ENCODE peak calls at places on chromosome 14, in seven cellular contexts. One of them, this sample, is unnamed.

GRCh38 chr14:70906785-70907171 is 481 bp upstream of the PCNX1 start:
- DNase-seq in suprapubic skin: no peak
- DNase-seq in pancreas: no peak
- DNase-seq in fibroblast of pulmonary artery: no peak
- DNase-seq in H7: no peak
- DNase-seq in upper lobe of right lung: no peak
- DNase-seq in ascending aorta: no peak
- DNase-seq in this sample: no peak

GRCh38 chr14:55221186-55221585 is 29.8 kb upstream of the DLGAP5 start:
- DNase-seq in pancreas: no peak
- DNase-seq in ascending aorta: no peak
- DNase-seq in upper lobe of right lung: no peak
- DNase-seq in suprapubic skin: no peak
- DNase-seq in H7: no peak
- DNase-seq in fibroblast of pulmonary artery: peak
- DNase-seq in this sample: peak

GRCh38 chr14:75156901-75157300 is 19.5 kb downstream of the TMED10 start:
- DNase-seq in upper lobe of right lung: no peak
- DNase-seq in fibroblast of pulmonary artery: no peak
- DNase-seq in ascending aorta: no peak
- DNase-seq in H7: no peak
- DNase-seq in pancreas: no peak
- DNase-seq in suprapubic skin: no peak
- DNase-seq in this sample: no peak

GRCh38 chr14:99420711-99421110 is 59.9 kb downstream of the SETD3 start:
- DNase-seq in upper lobe of right lung: peak
- DNase-seq in suprapubic skin: no peak
- DNase-seq in fibroblast of pulmonary artery: no peak
- DNase-seq in pancreas: peak
- DNase-seq in H7: peak
- DNase-seq in ascending aorta: no peak
- DNase-seq in this sample: peak

GRCh38 chr14:78524766-78525165 is 354.6 kb downstream of the NRXN3 start:
- DNase-seq in pancreas: no peak
- DNase-seq in H7: no peak
- DNase-seq in upper lobe of right lung: no peak
- DNase-seq in fibroblast of pulmonary artery: no peak
- DNase-seq in ascending aorta: no peak
- DNase-seq in suprapubic skin: no peak
- DNase-seq in this sample: no peak

GRCh38 chr14:23578560-23579310 is at the start of gene JPH4:
- DNase-seq in pancreas: no peak
- DNase-seq in H7: peak
- DNase-seq in suprapubic skin: peak
- DNase-seq in upper lobe of right lung: no peak
- DNase-seq in ascending aorta: no peak
- DNase-seq in fibroblast of pulmonary artery: no peak
- DNase-seq in this sample: no peak

GRCh38 chr14:51394391-51394790 is 154.3 kb downstream of the TMX1 start:
- DNase-seq in H7: no peak
- DNase-seq in suprapubic skin: no peak
- DNase-seq in ascending aorta: no peak
- DNase-seq in pancreas: no peak
- DNase-seq in fibroblast of pulmonary artery: no peak
- DNase-seq in upper lobe of right lung: no peak
- DNase-seq in this sample: peak

GRCh38 chr14:64232095-64232830 is 61.9 kb downstream of the ESR2 start:
- DNase-seq in H7: no peak
- DNase-seq in fibroblast of pulmonary artery: peak
- DNase-seq in suprapubic skin: no peak
- DNase-seq in upper lobe of right lung: no peak
- DNase-seq in pancreas: no peak
- DNase-seq in ascending aorta: no peak
- DNase-seq in this sample: peak

GRCh38 chr14:68771631-68772030 is 21.2 kb downstream of the ZFP36L1 start:
- DNase-seq in ascending aorta: no peak
- DNase-seq in fibroblast of pulmonary artery: no peak
- DNase-seq in suprapubic skin: peak
- DNase-seq in pancreas: no peak
- DNase-seq in upper lobe of right lung: peak
- DNase-seq in H7: no peak
- DNase-seq in this sample: no peak

GRCh38 chr14:72801841-72802587 is 91.9 kb downstream of the DPF3 start:
- DNase-seq in suprapubic skin: no peak
- DNase-seq in upper lobe of right lung: no peak
- DNase-seq in pancreas: no peak
- DNase-seq in fibroblast of pulmonary artery: no peak
- DNase-seq in H7: no peak
- DNase-seq in ascending aorta: no peak
- DNase-seq in this sample: no peak

GRCh38 chr14:72801381-72801812 is 92.5 kb downstream of the DPF3 start:
- DNase-seq in ascending aorta: no peak
- DNase-seq in suprapubic skin: no peak
- DNase-seq in H7: no peak
- DNase-seq in pancreas: no peak
- DNase-seq in upper lobe of right lung: no peak
- DNase-seq in fibroblast of pulmonary artery: peak
- DNase-seq in this sample: peak

GRCh38 chr14:72802588-72802946 is 91.3 kb downstream of the DPF3 start:
- DNase-seq in ascending aorta: no peak
- DNase-seq in suprapubic skin: no peak
- DNase-seq in upper lobe of right lung: no peak
- DNase-seq in H7: no peak
- DNase-seq in fibroblast of pulmonary artery: no peak
- DNase-seq in pancreas: no peak
- DNase-seq in this sample: no peak

GRCh38 chr14:72800848-72801370 is 93.0 kb downstream of the DPF3 start:
- DNase-seq in upper lobe of right lung: no peak
- DNase-seq in pancreas: no peak
- DNase-seq in suprapubic skin: no peak
- DNase-seq in H7: no peak
- DNase-seq in ascending aorta: no peak
- DNase-seq in fibroblast of pulmonary artery: no peak
- DNase-seq in this sample: no peak

GRCh38 chr14:72800296-72800695 is 93.6 kb downstream of the DPF3 start:
- DNase-seq in upper lobe of right lung: no peak
- DNase-seq in H7: no peak
- DNase-seq in suprapubic skin: no peak
- DNase-seq in pancreas: no peak
- DNase-seq in ascending aorta: no peak
- DNase-seq in fibroblast of pulmonary artery: no peak
- DNase-seq in this sample: no peak
- H3K4me3 ChIP-seq in upper lobe of right lung: no peak
- H3K4me3 ChIP-seq in H7: no peak
- H3K4me3 ChIP-seq in suprapubic skin: no peak
- H3K4me3 ChIP-seq in pancreas: no peak
- H3K4me3 ChIP-seq in ascending aorta: no peak
- H3K4me3 ChIP-seq in fibroblast of pulmonary artery: no peak
- H3K4me3 ChIP-seq in this sample: no peak

GRCh38 chr14:93115920-93116675 is at the start of gene ITPK1:
- DNase-seq in fibroblast of pulmonary artery: peak
- DNase-seq in suprapubic skin: peak
- DNase-seq in pancreas: peak
- DNase-seq in upper lobe of right lung: peak
- DNase-seq in ascending aorta: peak
- DNase-seq in H7: peak
- DNase-seq in this sample: peak
- H3K4me3 ChIP-seq in fibroblast of pulmonary artery: peak
- H3K4me3 ChIP-seq in suprapubic skin: peak
- H3K4me3 ChIP-seq in pancreas: peak
- H3K4me3 ChIP-seq in upper lobe of right lung: peak
- H3K4me3 ChIP-seq in ascending aorta: peak
- H3K4me3 ChIP-seq in H7: peak
- H3K4me3 ChIP-seq in this sample: peak

GRCh38 chr14:24801024-24801423 is 167.0 kb upstream of the GZMB start:
- DNase-seq in fibroblast of pulmonary artery: no peak
- DNase-seq in pancreas: no peak
- DNase-seq in upper lobe of right lung: no peak
- DNase-seq in H7: no peak
- DNase-seq in suprapubic skin: no peak
- DNase-seq in ascending aorta: no peak
- DNase-seq in this sample: no peak
- H3K4me3 ChIP-seq in fibroblast of pulmonary artery: no peak
- H3K4me3 ChIP-seq in pancreas: no peak
- H3K4me3 ChIP-seq in upper lobe of right lung: no peak
- H3K4me3 ChIP-seq in H7: no peak
- H3K4me3 ChIP-seq in suprapubic skin: no peak
- H3K4me3 ChIP-seq in ascending aorta: no peak
- H3K4me3 ChIP-seq in this sample: no peak

DNA sequence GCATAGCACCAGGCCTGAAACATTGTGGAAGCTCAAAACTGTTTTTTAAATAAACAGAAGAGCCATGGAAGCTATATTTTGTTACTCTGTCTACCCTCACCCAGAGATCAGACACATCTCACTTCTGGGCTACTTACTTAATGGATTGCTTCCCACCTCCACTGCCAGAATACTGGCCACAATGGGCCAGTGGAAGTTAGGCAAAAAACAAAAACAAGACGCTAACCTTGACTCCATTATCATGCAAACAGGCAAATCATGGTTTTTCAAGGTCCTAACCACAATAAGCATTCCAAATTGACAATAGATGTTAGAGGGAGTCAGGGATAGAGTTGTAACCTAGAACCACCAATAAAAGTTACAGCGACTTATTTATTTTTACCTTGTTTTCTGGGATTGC is 52.7 kb upstream of the PTCSC3 start:
- DNase-seq in H7: no peak
- DNase-seq in pancreas: no peak
- DNase-seq in upper lobe of right lung: no peak
- DNase-seq in fibroblast of pulmonary artery: no peak
- DNase-seq in suprapubic skin: no peak
- DNase-seq in ascending aorta: no peak
- DNase-seq in this sample: no peak
- H3K4me3 ChIP-seq in H7: no peak
- H3K4me3 ChIP-seq in pancreas: no peak
- H3K4me3 ChIP-seq in upper lobe of right lung: no peak
- H3K4me3 ChIP-seq in fibroblast of pulmonary artery: no peak
- H3K4me3 ChIP-seq in suprapubic skin: no peak
- H3K4me3 ChIP-seq in ascending aorta: no peak
- H3K4me3 ChIP-seq in this sample: no peak

GRCh38 chr14:29043751-29044150 is 277.2 kb downstream of the FOXG1 start:
- DNase-seq in H7: no peak
- DNase-seq in ascending aorta: no peak
- DNase-seq in upper lobe of right lung: no peak
- DNase-seq in pancreas: no peak
- DNase-seq in fibroblast of pulmonary artery: no peak
- DNase-seq in suprapubic skin: no peak
- DNase-seq in this sample: no peak
- H3K4me3 ChIP-seq in H7: no peak
- H3K4me3 ChIP-seq in ascending aorta: no peak
- H3K4me3 ChIP-seq in upper lobe of right lung: no peak
- H3K4me3 ChIP-seq in pancreas: no peak
- H3K4me3 ChIP-seq in fibroblast of pulmonary artery: no peak
- H3K4me3 ChIP-seq in suprapubic skin: no peak
- H3K4me3 ChIP-seq in this sample: no peak

GRCh38 chr14:35827678-35828472 is 1.7 kb downstream of the BRMS1L start:
- DNase-seq in ascending aorta: no peak
- DNase-seq in upper lobe of right lung: no peak
- DNase-seq in H7: no peak
- DNase-seq in suprapubic skin: no peak
- DNase-seq in fibroblast of pulmonary artery: no peak
- DNase-seq in pancreas: no peak
- DNase-seq in this sample: no peak
- H3K4me3 ChIP-seq in ascending aorta: no peak
- H3K4me3 ChIP-seq in upper lobe of right lung: no peak
- H3K4me3 ChIP-seq in H7: no peak
- H3K4me3 ChIP-seq in suprapubic skin: no peak
- H3K4me3 ChIP-seq in fibroblast of pulmonary artery: no peak
- H3K4me3 ChIP-seq in pancreas: no peak
- H3K4me3 ChIP-seq in this sample: peak

DNA sequence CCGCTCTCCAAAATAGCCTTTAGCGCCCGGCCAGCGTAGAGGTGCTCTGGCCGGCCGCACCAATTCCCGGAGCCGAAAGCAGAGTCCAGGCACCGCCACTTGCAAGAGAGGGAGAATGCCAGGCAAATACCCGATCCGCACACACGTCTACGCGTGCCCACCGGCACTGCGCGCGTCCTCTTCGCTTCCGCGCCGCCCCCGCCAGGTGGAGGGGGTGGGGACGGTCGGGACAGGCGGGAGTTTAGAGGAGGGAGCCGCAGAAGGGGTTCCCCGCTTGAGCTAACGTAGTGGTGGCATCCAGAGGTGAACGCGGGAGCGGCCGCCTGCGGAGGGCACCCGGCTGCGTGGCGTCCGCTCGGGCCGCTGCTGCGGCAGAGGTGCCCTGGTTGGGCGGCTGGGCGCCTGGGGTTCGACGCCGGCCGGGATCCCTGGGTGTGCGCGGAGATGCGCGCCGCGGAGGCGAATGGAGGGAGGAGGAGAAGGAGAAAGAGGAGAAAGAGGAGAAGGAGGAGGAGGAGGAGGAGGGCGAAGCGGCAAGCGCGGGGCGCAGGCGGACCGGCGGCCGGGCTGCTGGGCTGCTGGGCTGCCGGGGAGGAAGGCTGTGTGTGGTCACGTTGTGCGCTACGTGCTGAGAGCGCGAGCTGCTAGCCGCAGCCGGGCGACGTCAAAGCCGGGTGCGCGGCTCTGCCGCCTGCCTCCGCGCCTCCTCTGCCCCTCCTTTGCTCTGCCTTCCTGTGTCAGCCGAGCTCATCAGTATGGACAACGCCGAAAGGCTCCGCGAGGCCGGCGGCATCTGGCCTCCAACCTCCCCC is at the start of gene MDGA2:
- DNase-seq in fibroblast of pulmonary artery: no peak
- DNase-seq in suprapubic skin: no peak
- DNase-seq in ascending aorta: no peak
- DNase-seq in upper lobe of right lung: peak
- DNase-seq in pancreas: no peak
- DNase-seq in H7: peak
- DNase-seq in this sample: no peak
- H3K4me3 ChIP-seq in fibroblast of pulmonary artery: no peak
- H3K4me3 ChIP-seq in suprapubic skin: peak
- H3K4me3 ChIP-seq in ascending aorta: peak
- H3K4me3 ChIP-seq in upper lobe of right lung: peak
- H3K4me3 ChIP-seq in pancreas: peak
- H3K4me3 ChIP-seq in H7: peak
- H3K4me3 ChIP-seq in this sample: no peak

GRCh38 chr14:77305696-77306095 is 15.0 kb downstream of the POMT2 start:
- DNase-seq in ascending aorta: no peak
- DNase-seq in pancreas: no peak
- DNase-seq in suprapubic skin: no peak
- DNase-seq in fibroblast of pulmonary artery: no peak
- DNase-seq in upper lobe of right lung: no peak
- DNase-seq in H7: no peak
- DNase-seq in this sample: no peak

GRCh38 chr14:77303417-77304156 is 17.1 kb downstream of the POMT2 start:
- DNase-seq in upper lobe of right lung: no peak
- DNase-seq in pancreas: no peak
- DNase-seq in fibroblast of pulmonary artery: peak
- DNase-seq in ascending aorta: no peak
- DNase-seq in suprapubic skin: no peak
- DNase-seq in H7: no peak
- DNase-seq in this sample: peak

GRCh38 chr14:77299776-77300175 is 20.9 kb downstream of the POMT2 start:
- DNase-seq in upper lobe of right lung: no peak
- DNase-seq in fibroblast of pulmonary artery: no peak
- DNase-seq in suprapubic skin: no peak
- DNase-seq in pancreas: no peak
- DNase-seq in H7: no peak
- DNase-seq in ascending aorta: no peak
- DNase-seq in this sample: no peak

GRCh38 chr14:77301103-77301502 is 19.6 kb downstream of the POMT2 start:
- DNase-seq in H7: peak
- DNase-seq in upper lobe of right lung: no peak
- DNase-seq in fibroblast of pulmonary artery: peak
- DNase-seq in suprapubic skin: peak
- DNase-seq in ascending aorta: peak
- DNase-seq in pancreas: peak
- DNase-seq in this sample: peak

GRCh38 chr14:77302926-77303325 is 17.8 kb downstream of the POMT2 start:
- DNase-seq in H7: no peak
- DNase-seq in ascending aorta: no peak
- DNase-seq in pancreas: no peak
- DNase-seq in fibroblast of pulmonary artery: peak
- DNase-seq in upper lobe of right lung: no peak
- DNase-seq in suprapubic skin: no peak
- DNase-seq in this sample: peak
- H3K4me3 ChIP-seq in H7: no peak
- H3K4me3 ChIP-seq in ascending aorta: no peak
- H3K4me3 ChIP-seq in pancreas: no peak
- H3K4me3 ChIP-seq in fibroblast of pulmonary artery: no peak
- H3K4me3 ChIP-seq in upper lobe of right lung: no peak
- H3K4me3 ChIP-seq in suprapubic skin: no peak
- H3K4me3 ChIP-seq in this sample: no peak

This sample was measured in foreskin fibroblast.